ENCODE peak calls at places on chromosomes 5 and 9, in eight cellular contexts. V is astrocyte of the spinal cord, X is pancreas, G is body of pancreas, M is sigmoid colon, Z is fibroblast of mammary gland, I is GM20000, P is activated B cell treated with CpG ODN at 0.5 μM for 24 hours. R is an unnamed sample.

GRCh38 chr5:144386315-144386714 is 215.6 kb downstream of the KCTD16 start:
- DNase-seq in I (no peak), V (no peak), Z (no peak), G (no peak), P (no peak), M (no peak), X (no peak), R (no peak)

GRCh38 chr5:9557696-9558095 is 11.8 kb upstream of the SEMA5A start:
- DNase-seq in I (no peak), G (no peak), V (peak; percentile 69), P (no peak), Z (peak; percentile 69), M (no peak), X (no peak), R (no peak)

GRCh38 chr9:116456490-116457088 is 230.5 kb upstream of the TRIM32 start:
- DNase-seq in M (no peak), I (no peak), P (no peak), V (no peak), G (no peak), X (no peak), Z (no peak), R (no peak)

GRCh38 chr5:134463991-134464760 is 52.5 kb upstream of the CDKN2AIPNL start:
- DNase-seq in I (no peak), Z (peak; percentile 47), G (no peak), X (no peak), P (no peak), V (no peak), M (no peak), R (no peak)

GRCh38 chr5:157710887-157711286 is 20.3 kb upstream of the THG1L start:
- DNase-seq in Z (peak; percentile 70), M (no peak), X (no peak), G (no peak), I (no peak), P (no peak), V (peak; percentile 68), R (no peak)

GRCh38 chr9:137514691-137515337 is 35.4 kb downstream of the PNPLA7 start:
- DNase-seq in X (no peak), M (no peak), V (no peak), P (no peak), Z (no peak), G (no peak), I (no peak), R (no peak)

GRCh38 chr5:93575466-93575865 is 5.6 kb downstream of the NR2F1-AS1 start:
- DNase-seq in P (no peak), Z (no peak), X (no peak), V (peak; percentile 38), M (no peak), G (no peak), I (peak; percentile 9), R (no peak)

GRCh38 chr9:93267091-93267541 is 83.2 kb downstream of the WNK2 start:
- DNase-seq in P (peak; percentile 15), G (peak; percentile 6), I (peak; percentile 34), X (no peak), Z (no peak), M (peak; percentile 52), V (no peak), R (no peak)

GRCh38 chr9:97510797-97511761 is 9.6 kb downstream of the TMOD1 start:
- DNase-seq in V (peak; percentile 88), P (no peak), Z (peak; percentile 91), M (no peak), I (peak; percentile 69), G (no peak), X (no peak), R (no peak)

GRCh38 chr5:112933651-112934365 is 11.8 kb upstream of the REEP5 start:
- DNase-seq in M (no peak), V (peak; percentile 58), Z (peak; percentile 82), X (no peak), I (no peak), G (no peak), P (no peak), R (no peak)

GRCh38 chr9:113611461-113612215 is 148.1 kb downstream of the RGS3 start:
- DNase-seq in M (no peak), P (no peak), V (no peak), I (no peak), X (no peak), Z (no peak), G (no peak), R (no peak)

GRCh38 chr9:112921549-112921948 is 30.9 kb upstream of the SLC46A2 start:
- DNase-seq in G (no peak), V (peak; percentile 48), Z (peak; percentile 73), X (no peak), P (no peak), M (no peak), I (peak; percentile 34), R (no peak)

GRCh38 chr9:78033870-78034269 is 2.3 kb upstream of the GNAQ start:
- DNase-seq in V (no peak), X (no peak), P (no peak), M (no peak), Z (no peak), I (no peak), G (no peak), R (no peak)

GRCh38 chr5:53090229-53090628 is 19.3 kb downstream of the MOCS2 start:
- DNase-seq in M (no peak), G (no peak), V (no peak), Z (no peak), I (no peak), X (no peak), P (no peak), R (no peak)

GRCh38 chr5:53092242-53092641 is 17.3 kb downstream of the MOCS2 start:
- DNase-seq in G (no peak), I (no peak), Z (no peak), P (no peak), X (no peak), V (no peak), M (no peak), R (no peak)

GRCh38 chr5:53089481-53089976 is 20.0 kb downstream of the MOCS2 start:
- DNase-seq in I (peak; percentile 18), X (no peak), Z (peak; percentile 8), G (no peak), P (no peak), V (no peak), M (no peak), R (no peak)

GRCh38 chr5:53087596-53087995 is 22.0 kb downstream of the MOCS2 start:
- DNase-seq in Z (no peak), M (no peak), X (no peak), G (no peak), V (no peak), I (no peak), P (no peak), R (no peak)

GRCh38 chr5:53091304-53091703 is 18.3 kb downstream of the MOCS2 start:
- DNase-seq in P (no peak), G (no peak), V (peak; percentile 64), M (no peak), X (no peak), Z (peak; percentile 69), I (no peak), R (no peak)
- TF ChIP-seq CTCF in P (no peak), G (no peak), V (peak; percentile 14), M (no peak), X (no peak), Z (peak; percentile 14), I (no peak), R (no peak)

GRCh38 chr9:6007770-6008168 is 7.7 kb downstream of the RANBP6 start:
- DNase-seq in G (peak; percentile 85), P (peak; percentile 81), X (peak; percentile 83), V (peak; percentile 65), M (peak; percentile 91), Z (peak; percentile 24), I (peak; percentile 81), R (peak; percentile 86)

GRCh38 chr9:6008169-6008979 is 7.0 kb downstream of the RANBP6 start:
- DNase-seq in M (peak; percentile 99), X (peak; percentile 96), P (peak; percentile 82), V (peak; percentile 99), G (peak; percentile 97), I (peak; percentile 94), Z (peak; percentile 99), R (peak; percentile 86)

GRCh38 chr9:6006968-6007769 is 8.3 kb downstream of the RANBP6 start:
- DNase-seq in X (peak; percentile 83), I (peak; percentile 80), V (peak; percentile 89), M (peak; percentile 90), Z (peak; percentile 83), G (peak; percentile 89), P (peak; percentile 88), R (peak; percentile 84)
- TF ChIP-seq CTCF in X (no peak), I (no peak), V (no peak), M (no peak), Z (no peak), G (no peak), P (no peak), R (no peak)

GRCh38 chr5:7762267-7762666 is 88.7 kb downstream of the CFAP90 start:
- DNase-seq in I (no peak), G (no peak), V (no peak), M (no peak), Z (no peak), X (no peak), P (no peak), R (no peak)
- TF ChIP-seq CTCF in I (no peak), G (no peak), V (no peak), M (no peak), Z (no peak), X (no peak), P (no peak), R (no peak)

DNA sequence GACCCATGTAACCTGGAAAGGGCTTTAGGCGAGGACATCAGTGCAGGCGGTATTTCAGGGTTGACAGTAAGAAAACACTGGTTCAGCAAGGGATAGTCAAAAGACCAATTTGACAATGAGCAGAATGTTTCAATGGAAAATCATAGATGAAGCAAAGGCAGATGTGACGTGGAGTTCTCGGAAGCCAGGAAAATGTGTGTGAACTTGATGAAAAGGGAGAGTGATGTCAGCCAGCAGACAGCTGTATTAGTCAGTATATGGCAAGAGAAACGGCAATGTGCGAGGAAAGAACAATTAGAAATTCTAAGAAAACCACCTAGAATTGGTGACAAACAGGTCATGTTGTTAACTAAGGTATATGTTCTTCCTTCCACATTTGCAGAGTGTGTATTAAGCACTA is 503.9 kb upstream of the DAB2 start:
- DNase-seq in V (no peak), P (no peak), X (no peak), G (no peak), Z (peak; percentile 70), M (no peak), I (no peak), R (no peak)
- TF ChIP-seq CTCF in V (no peak), P (no peak), X (no peak), G (no peak), Z (no peak), M (no peak), I (no peak), R (no peak)